ENCODE peak calls at places on chromosomes 4 and X, in four cellular contexts. F is CD8-positive, alpha-beta T cell; E is endothelial cell; U is NCI-H1694 treated with DMSO at 0.1 percent for 48 hours. H is an unnamed sample.

GRCh38 chr4:6750302-6751221 is 32.0 kb upstream of the KIAA0232 start:
- DNase-seq in F (no peak), E (no peak), U (no peak), H (no peak)

GRCh38 chr4:139767168-139767567 is 101.5 kb downstream of the MGST2 start:
- DNase-seq in F (no peak), E (no peak), U (no peak), H (peak; percentile 69)

GRCh38 chr4:81807927-81808672 is 336.4 kb upstream of the RASGEF1B start:
- DNase-seq in F (no peak), E (no peak), U (no peak), H (no peak)

GRCh38 chrX:137549846-137550534 is 15.9 kb upstream of the ZIC3 start:
- DNase-seq in F (no peak), E (no peak), U (no peak), H (no peak)

GRCh38 chrX:33725556-33726232 is 406.4 kb downstream of the FAM47A start:
- DNase-seq in F (no peak), E (peak; percentile 19), U (no peak), H (peak; percentile 52)

GRCh38 chrX:132023896-132024386 is 839 bp downstream of the STK26 start:
- DNase-seq in F (peak; percentile 21), E (no peak), U (no peak), H (peak; percentile 29)

GRCh38 chr4:3220586-3221494 is 28.1 kb upstream of the MSANTD1 start:
- DNase-seq in F (no peak), E (no peak), U (peak; percentile 8), H (no peak)

GRCh38 chr4:4395849-4396627 is 9.1 kb downstream of the NSG1 start:
- DNase-seq in F (no peak), E (no peak), U (no peak), H (peak; percentile 21)

GRCh38 chr4:113502476-113502875 is 259.1 kb downstream of the CAMK2D start:
- DNase-seq in F (no peak), E (no peak), U (no peak), H (no peak)

GRCh38 chr4:41319553-41319952 is 62.8 kb downstream of the UCHL1 start:
- DNase-seq in F (no peak), E (no peak), U (no peak), H (no peak)

GRCh38 chr4:79935264-79935663 is 137.8 kb downstream of the ANTXR2 start:
- DNase-seq in F (no peak), E (no peak), U (no peak), H (no peak)